ENCODE peak calls at places on chromosome 5, in nine cellular contexts. M is SJSA1; A is ACHN; T is NCI-H146; D is uterus; B is NCI-H1092; I is stimulated activated CD8-positive, alpha-beta memory T cell treated with anti-CD3 and anti-CD28 coated beads, Interleukin-2, amount 100 ng/mL, for 1 hour; W is NCI-H510A; S is pancreas. J is an unnamed sample.

GRCh38 chr5:67404261-67405100 is 207.9 kb upstream of the CD180 start:
- DNase-seq in M (no peak), A (no peak), T (no peak), D (no peak), B (no peak), I (no peak), W (no peak), S (no peak), J (no peak)

GRCh38 chr5:77329664-77330430 is 119.4 kb downstream of the PDE8B start:
- DNase-seq in M (no peak), A (no peak), T (no peak), D (no peak), B (no peak), I (no peak), W (no peak), S (no peak), J (no peak)

GRCh38 chr5:168219515-168220410 is 71.7 kb upstream of the WWC1 start:
- DNase-seq in M (peak), A (peak), T (peak), D (peak), B (peak), I (no peak), W (no peak), S (peak), J (peak)

GRCh38 chr5:137989419-137989818 is 43.5 kb downstream of the FAM13B start:
- DNase-seq in M (no peak), A (no peak), T (no peak), D (no peak), B (no peak), I (no peak), W (no peak), S (no peak), J (no peak)

GRCh38 chr5:6163913-6164312 is 214.4 kb downstream of the MED10 start:
- DNase-seq in M (no peak), A (no peak), T (no peak), D (no peak), B (no peak), I (no peak), W (no peak), S (no peak), J (no peak)

GRCh38 chr5:42767491-42768105 is 11.0 kb downstream of the CCDC152 start:
- DNase-seq in M (no peak), A (peak), T (no peak), D (no peak), B (no peak), I (no peak), W (no peak), S (no peak), J (peak)

GRCh38 chr5:155430192-155430591 is 416.6 kb downstream of the KIF4B start:
- DNase-seq in M (no peak), A (no peak), T (no peak), D (no peak), B (no peak), I (no peak), W (no peak), S (no peak), J (no peak)

GRCh38 chr5:76490970-76491369 is 87.9 kb downstream of the IQGAP2 start:
- DNase-seq in M (no peak), A (no peak), T (no peak), D (no peak), B (no peak), I (no peak), W (no peak), S (no peak), J (no peak)

GRCh38 chr5:149666212-149666852 is 63.8 kb upstream of the PPARGC1B start:
- DNase-seq in M (no peak), A (peak), T (no peak), D (no peak), B (no peak), I (no peak), W (no peak), S (no peak), J (no peak)

GRCh38 chr5:137752873-137753226 is 1.3 kb downstream of the HNRNPA0 start:
- DNase-seq in M (peak), A (peak), T (peak), D (no peak), B (no peak), I (no peak), W (no peak), S (peak), J (peak)

GRCh38 chr5:31731710-31732301 is 92.9 kb downstream of the PDZD2 start:
- DNase-seq in M (no peak), A (no peak), T (no peak), D (no peak), B (no peak), I (no peak), W (no peak), S (no peak), J (no peak)

GRCh38 chr5:19676895-19677294 is 311.1 kb downstream of the CDH18 start:
- DNase-seq in M (no peak), A (peak), T (no peak), D (no peak), B (no peak), I (no peak), W (no peak), S (no peak), J (no peak)

GRCh38 chr5:14663734-14664269 is 716 bp upstream of the OTULIN start:
- DNase-seq in M (peak), A (peak), T (peak), D (peak), B (no peak), I (no peak), W (peak), S (peak), J (peak)

J was measured in SW480.